ENCODE peak calls at places on chromosomes 2 and 18, in seven cellular contexts. E is NCI-H510A; S is activated T-helper 1 cell treated with anti-CD3 and anti-CD28 coated beads, Interleukin-2, amount 50 U/mL, for 16 hours; P is stimulated activated CD4-positive, alpha-beta T cell treated with anti-CD3 and anti-CD28 coated beads, TNF-alpha, amount 100 ng/mL, for 24 hours; C is posterior cingulate gyrus; W is Daoy; U is HEK293T. X is an unnamed sample.
A peak's percentile ranks its signal among the peaks of the same experiment; 100 is the strongest.

GRCh38 chr18:26190506-26190905 is 35.7 kb upstream of the TAF4B start:
- DNase-seq in E (no peak), S (no peak), P (peak; percentile 1), C (no peak), W (peak; percentile 12), U (no peak), X (no peak)

GRCh38 chr2:225117061-225117716 is 74.9 kb upstream of the DOCK10 start:
- DNase-seq in E (no peak), S (no peak), P (no peak), C (no peak), W (peak; percentile 13), U (no peak), X (no peak)

GRCh38 chr2:52710810-52711618 is 1056.6 kb upstream of the CHAC2 start:
- DNase-seq in E (no peak), S (no peak), P (no peak), C (no peak), W (no peak), U (no peak), X (no peak)

GRCh38 chr2:191864623-191865521 is 18.0 kb upstream of the CAVIN2 start:
- DNase-seq in E (no peak), S (no peak), P (no peak), C (no peak), W (no peak), U (no peak), X (no peak)

GRCh38 chr2:157662401-157662800 is 33.7 kb upstream of the ACVR1C start:
- DNase-seq in E (no peak), S (no peak), P (no peak), C (no peak), W (no peak), U (no peak), X (no peak)

GRCh38 chr2:172207916-172208315 is 105.2 kb upstream of the DLX2 start:
- DNase-seq in E (no peak), S (no peak), P (no peak), C (no peak), W (no peak), U (no peak), X (no peak)

GRCh38 chr2:66427219-66427768 is 7.6 kb upstream of the MEIS1 start:
- DNase-seq in E (peak; percentile 26), S (no peak), P (no peak), C (no peak), W (no peak), U (no peak), X (no peak)

GRCh38 chr2:109317471-109318090 is 188.6 kb downstream of the SH3RF3 start:
- DNase-seq in E (no peak), S (no peak), P (no peak), C (peak; percentile 59), W (no peak), U (no peak), X (no peak)

GRCh38 chr2:126627623-126628022 is 28.3 kb upstream of the GYPC start:
- DNase-seq in E (no peak), S (no peak), P (no peak), C (no peak), W (no peak), U (no peak), X (no peak)

GRCh38 chr2:68357608-68358337 is 7.3 kb upstream of the PLEK start:
- DNase-seq in E (no peak), S (no peak), P (no peak), C (peak; percentile 72), W (peak; percentile 40), U (peak; percentile 54), X (peak; percentile 1)

GRCh38 chr2:28327596-28327962 is 65.1 kb upstream of the FOSL2 start:
- DNase-seq in E (no peak), S (no peak), P (no peak), C (no peak), W (no peak), U (no peak), X (no peak)

GRCh38 chr2:190202018-190202417 is 117.6 kb downstream of the HIBCH start:
- DNase-seq in E (no peak), S (no peak), P (no peak), C (no peak), W (no peak), U (no peak), X (no peak)

GRCh38 chr18:49645836-49646235 is 84.0 kb downstream of the LIPG start:
- DNase-seq in E (no peak), S (no peak), P (no peak), C (no peak), W (peak; percentile 22), U (no peak), X (no peak)

GRCh38 chr2:133044556-133044955 is 374.6 kb upstream of the LYPD1 start:
- DNase-seq in E (no peak), S (no peak), P (no peak), C (no peak), W (no peak), U (no peak), X (no peak)

GRCh38 chr2:99837103-99837591 is 305.2 kb downstream of the AFF3 start:
- DNase-seq in E (no peak), S (no peak), P (no peak), C (no peak), W (no peak), U (no peak), X (no peak)

GRCh38 chr2:238495422-238495821 is 68.7 kb downstream of the ASB1 start:
- DNase-seq in E (no peak), S (no peak), P (no peak), C (no peak), W (no peak), U (no peak), X (no peak)

GRCh38 chr18:75107196-75107930 is 101.6 kb downstream of the PTGR3 start:
- DNase-seq in E (no peak), S (no peak), P (no peak), C (no peak), W (no peak), U (no peak), X (no peak)

GRCh38 chr2:73366060-73366459 is 19.6 kb upstream of the ALMS1 start:
- DNase-seq in E (no peak), S (no peak), P (no peak), C (no peak), W (no peak), U (no peak), X (no peak)

X was measured in NCI-H2107.